ENCODE peak calls at places on chromosomes 1 and 21, in ten cellular contexts. One of them, this sample, is unnamed.

GRCh38 chr1:43165765-43166164 is 6.3 kb downstream of the EBNA1BP2 start:
- DNase-seq in psoas muscle: no peak
- DNase-seq in right cardiac atrium: no peak
- DNase-seq in CD8-positive, alpha-beta T cell: no peak
- DNase-seq in esophagus squamous epithelium: no peak
- DNase-seq in PC-3: no peak
- DNase-seq in endodermal cell: no peak
- DNase-seq in mucosa of descending colon: no peak
- DNase-seq in A549: no peak
- DNase-seq in transverse colon: no peak
- DNase-seq in this sample: no peak

GRCh38 chr1:65208577-65208976 is 60.6 kb downstream of the AK4 start:
- DNase-seq in transverse colon: no peak
- DNase-seq in endodermal cell: no peak
- DNase-seq in mucosa of descending colon: no peak
- DNase-seq in esophagus squamous epithelium: no peak
- DNase-seq in psoas muscle: no peak
- DNase-seq in A549: no peak
- DNase-seq in CD8-positive, alpha-beta T cell: no peak
- DNase-seq in PC-3: no peak
- DNase-seq in right cardiac atrium: no peak
- DNase-seq in this sample: no peak

GRCh38 chr21:34795152-34796141 is 126.7 kb downstream of the CLIC6 start:
- DNase-seq in CD8-positive, alpha-beta T cell: no peak
- DNase-seq in psoas muscle: peak; percentile 62
- DNase-seq in mucosa of descending colon: peak; percentile 57
- DNase-seq in esophagus squamous epithelium: no peak
- DNase-seq in A549: peak; percentile 28
- DNase-seq in PC-3: peak; percentile 92
- DNase-seq in right cardiac atrium: no peak
- DNase-seq in transverse colon: peak; percentile 67
- DNase-seq in endodermal cell: no peak
- DNase-seq in this sample: peak; percentile 65

GRCh38 chr1:57623791-57624538 is 200.1 kb upstream of the DAB1 start:
- DNase-seq in mucosa of descending colon: no peak
- DNase-seq in psoas muscle: no peak
- DNase-seq in transverse colon: no peak
- DNase-seq in right cardiac atrium: no peak
- DNase-seq in PC-3: no peak
- DNase-seq in esophagus squamous epithelium: no peak
- DNase-seq in CD8-positive, alpha-beta T cell: no peak
- DNase-seq in endodermal cell: peak; percentile 63
- DNase-seq in A549: no peak
- DNase-seq in this sample: no peak

GRCh38 chr1:93081716-93082115 is 2.6 kb downstream of the MTF2 start:
- DNase-seq in A549: no peak
- DNase-seq in endodermal cell: no peak
- DNase-seq in CD8-positive, alpha-beta T cell: no peak
- DNase-seq in PC-3: peak; percentile 55
- DNase-seq in esophagus squamous epithelium: no peak
- DNase-seq in right cardiac atrium: no peak
- DNase-seq in transverse colon: no peak
- DNase-seq in mucosa of descending colon: no peak
- DNase-seq in psoas muscle: no peak
- DNase-seq in this sample: no peak

GRCh38 chr1:23083714-23084480 is 64.6 kb downstream of the KDM1A start:
- DNase-seq in right cardiac atrium: peak; percentile 64
- DNase-seq in endodermal cell: no peak
- DNase-seq in mucosa of descending colon: no peak
- DNase-seq in psoas muscle: peak; percentile 70
- DNase-seq in A549: no peak
- DNase-seq in esophagus squamous epithelium: no peak
- DNase-seq in CD8-positive, alpha-beta T cell: no peak
- DNase-seq in transverse colon: no peak
- DNase-seq in PC-3: no peak
- DNase-seq in this sample: no peak

GRCh38 chr1:88394958-88395357 is 289.1 kb upstream of the PKN2 start:
- DNase-seq in endodermal cell: no peak
- DNase-seq in psoas muscle: no peak
- DNase-seq in right cardiac atrium: no peak
- DNase-seq in transverse colon: no peak
- DNase-seq in CD8-positive, alpha-beta T cell: no peak
- DNase-seq in PC-3: no peak
- DNase-seq in esophagus squamous epithelium: no peak
- DNase-seq in mucosa of descending colon: no peak
- DNase-seq in A549: no peak
- DNase-seq in this sample: no peak

GRCh38 chr1:24416666-24417391 is 1.2 kb downstream of the NIPAL3 start:
- DNase-seq in A549: no peak
- DNase-seq in CD8-positive, alpha-beta T cell: peak; percentile 35
- DNase-seq in transverse colon: peak; percentile 55
- DNase-seq in mucosa of descending colon: peak; percentile 52
- DNase-seq in endodermal cell: no peak
- DNase-seq in esophagus squamous epithelium: no peak
- DNase-seq in right cardiac atrium: no peak
- DNase-seq in psoas muscle: no peak
- DNase-seq in PC-3: peak; percentile 96
- DNase-seq in this sample: peak; percentile 60

GRCh38 chr1:10107985-10108663 is 75.4 kb downstream of the UBE4B start:
- DNase-seq in psoas muscle: no peak
- DNase-seq in esophagus squamous epithelium: no peak
- DNase-seq in transverse colon: no peak
- DNase-seq in endodermal cell: no peak
- DNase-seq in PC-3: peak; percentile 84
- DNase-seq in CD8-positive, alpha-beta T cell: no peak
- DNase-seq in right cardiac atrium: no peak
- DNase-seq in mucosa of descending colon: no peak
- DNase-seq in A549: no peak
- DNase-seq in this sample: no peak

GRCh38 chr1:91559838-91560514 is 59.3 kb downstream of the CDC7 start:
- DNase-seq in PC-3: peak; percentile 65
- DNase-seq in right cardiac atrium: no peak
- DNase-seq in esophagus squamous epithelium: no peak
- DNase-seq in A549: no peak
- DNase-seq in endodermal cell: no peak
- DNase-seq in CD8-positive, alpha-beta T cell: no peak
- DNase-seq in transverse colon: no peak
- DNase-seq in mucosa of descending colon: no peak
- DNase-seq in psoas muscle: no peak
- DNase-seq in this sample: no peak

DNA sequence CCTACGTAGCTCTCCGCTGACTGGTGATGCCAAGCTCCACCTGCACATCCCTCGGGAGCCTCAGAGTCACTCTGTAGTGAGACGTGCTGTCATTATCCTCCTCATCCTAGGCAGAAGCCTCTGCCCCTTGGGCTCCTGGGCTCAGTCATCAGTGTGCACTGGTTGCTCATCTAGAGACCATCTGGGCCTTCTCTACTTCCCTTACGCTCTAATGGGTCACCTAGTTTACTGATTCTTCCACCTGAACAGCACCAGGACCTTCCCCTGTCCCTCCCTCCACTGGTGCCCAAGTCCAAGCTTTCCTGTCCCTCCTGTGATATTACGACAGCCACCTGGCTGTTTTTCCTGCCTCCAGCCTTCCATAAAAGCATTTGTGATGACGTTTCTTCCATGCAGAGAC is 136.1 kb upstream of the ERRFI1 start:
- DNase-seq in psoas muscle: no peak
- DNase-seq in PC-3: no peak
- DNase-seq in CD8-positive, alpha-beta T cell: no peak
- DNase-seq in transverse colon: no peak
- DNase-seq in esophagus squamous epithelium: no peak
- DNase-seq in endodermal cell: no peak
- DNase-seq in A549: no peak
- DNase-seq in right cardiac atrium: no peak
- DNase-seq in mucosa of descending colon: no peak
- DNase-seq in this sample: no peak
- H3K4me3 ChIP-seq in psoas muscle: no peak overlapping the region
- H3K4me3 ChIP-seq in PC-3: no peak overlapping the region
- H3K4me3 ChIP-seq in CD8-positive, alpha-beta T cell: no peak overlapping the region
- H3K4me3 ChIP-seq in transverse colon: no peak overlapping the region
- H3K4me3 ChIP-seq in esophagus squamous epithelium: no peak overlapping the region
- H3K4me3 ChIP-seq in endodermal cell: no peak overlapping the region
- H3K4me3 ChIP-seq in A549: no peak overlapping the region
- H3K4me3 ChIP-seq in right cardiac atrium: no peak overlapping the region
- H3K4me3 ChIP-seq in mucosa of descending colon: no peak overlapping the region
- H3K4me3 ChIP-seq in this sample: no peak overlapping the region

DNA sequence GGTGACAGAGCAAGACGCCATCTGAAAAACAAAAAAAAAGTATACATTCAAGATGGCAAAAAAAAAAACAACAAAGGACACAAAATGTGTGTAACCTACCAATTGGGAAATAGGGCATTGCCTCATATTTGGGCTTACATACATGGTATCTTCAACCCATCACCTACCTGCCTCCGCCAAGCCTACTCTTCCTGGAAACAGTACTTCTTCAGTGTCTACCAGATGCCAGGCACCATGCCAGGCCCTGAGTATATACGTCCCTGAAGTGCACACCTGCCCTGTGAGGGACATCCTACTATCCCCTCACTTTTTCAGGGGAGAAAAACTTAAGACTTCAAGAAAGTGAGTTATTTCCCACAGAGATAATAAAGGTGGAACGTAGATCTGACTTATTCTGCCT is 160.2 kb downstream of the TOMM20 start:
- DNase-seq in PC-3: no peak
- DNase-seq in endodermal cell: no peak
- DNase-seq in CD8-positive, alpha-beta T cell: no peak
- DNase-seq in psoas muscle: no peak
- DNase-seq in A549: no peak
- DNase-seq in right cardiac atrium: no peak
- DNase-seq in esophagus squamous epithelium: no peak
- DNase-seq in mucosa of descending colon: no peak
- DNase-seq in transverse colon: no peak
- DNase-seq in this sample: no peak
- H3K4me1 ChIP-seq in PC-3: peaks cover 52% of the 10 kb centered on the region
- H3K4me1 ChIP-seq in endodermal cell: peaks cover 18% of the 10 kb centered on the region
- H3K4me1 ChIP-seq in CD8-positive, alpha-beta T cell: peaks cover 33% of the 10 kb centered on the region
- H3K4me1 ChIP-seq in psoas muscle: peaks cover 60% of the 10 kb centered on the region
- H3K4me1 ChIP-seq in A549: peaks cover 69% of the 10 kb centered on the region
- H3K4me1 ChIP-seq in right cardiac atrium: peaks cover 20% of the 10 kb centered on the region
- H3K4me1 ChIP-seq in esophagus squamous epithelium: peaks cover 30% of the 10 kb centered on the region
- H3K4me1 ChIP-seq in mucosa of descending colon: peaks cover 38% of the 10 kb centered on the region
- H3K4me1 ChIP-seq in transverse colon: peaks cover 63% of the 10 kb centered on the region
- H3K4me1 ChIP-seq in this sample: peaks cover 10% of the 10 kb centered on the region

GRCh38 chr1:67630438-67631045 is 54.5 kb upstream of the GADD45A start:
- DNase-seq in CD8-positive, alpha-beta T cell: no peak
- DNase-seq in PC-3: peak; percentile 69
- DNase-seq in A549: no peak
- DNase-seq in psoas muscle: no peak
- DNase-seq in right cardiac atrium: no peak
- DNase-seq in transverse colon: no peak
- DNase-seq in esophagus squamous epithelium: no peak
- DNase-seq in mucosa of descending colon: no peak
- DNase-seq in endodermal cell: no peak
- DNase-seq in this sample: no peak

GRCh38 chr1:67634396-67634935 is 50.5 kb upstream of the GADD45A start:
- DNase-seq in PC-3: no peak
- DNase-seq in esophagus squamous epithelium: no peak
- DNase-seq in transverse colon: no peak
- DNase-seq in endodermal cell: no peak
- DNase-seq in right cardiac atrium: no peak
- DNase-seq in CD8-positive, alpha-beta T cell: no peak
- DNase-seq in psoas muscle: no peak
- DNase-seq in mucosa of descending colon: no peak
- DNase-seq in A549: no peak
- DNase-seq in this sample: no peak

GRCh38 chr1:67632811-67633478 is 52.1 kb upstream of the GADD45A start:
- DNase-seq in A549: no peak
- DNase-seq in PC-3: no peak
- DNase-seq in right cardiac atrium: no peak
- DNase-seq in endodermal cell: peak; percentile 20
- DNase-seq in CD8-positive, alpha-beta T cell: no peak
- DNase-seq in transverse colon: no peak
- DNase-seq in psoas muscle: no peak
- DNase-seq in esophagus squamous epithelium: no peak
- DNase-seq in mucosa of descending colon: no peak
- DNase-seq in this sample: peak; percentile 50

GRCh38 chr1:67629370-67630075 is 55.5 kb upstream of the GADD45A start:
- DNase-seq in endodermal cell: no peak
- DNase-seq in transverse colon: no peak
- DNase-seq in A549: no peak
- DNase-seq in mucosa of descending colon: no peak
- DNase-seq in CD8-positive, alpha-beta T cell: no peak
- DNase-seq in psoas muscle: no peak
- DNase-seq in right cardiac atrium: no peak
- DNase-seq in PC-3: peak; percentile 66
- DNase-seq in esophagus squamous epithelium: no peak
- DNase-seq in this sample: no peak

GRCh38 chr1:67632356-67632755 is 52.6 kb upstream of the GADD45A start:
- DNase-seq in esophagus squamous epithelium: no peak
- DNase-seq in transverse colon: no peak
- DNase-seq in right cardiac atrium: no peak
- DNase-seq in mucosa of descending colon: no peak
- DNase-seq in PC-3: no peak
- DNase-seq in psoas muscle: no peak
- DNase-seq in endodermal cell: no peak
- DNase-seq in A549: no peak
- DNase-seq in CD8-positive, alpha-beta T cell: no peak
- DNase-seq in this sample: no peak
- H3K4me3 ChIP-seq in esophagus squamous epithelium: no peak overlapping the region
- H3K4me3 ChIP-seq in transverse colon: no peak overlapping the region
- H3K4me3 ChIP-seq in right cardiac atrium: no peak overlapping the region
- H3K4me3 ChIP-seq in mucosa of descending colon: no peak overlapping the region
- H3K4me3 ChIP-seq in PC-3: no peak overlapping the region
- H3K4me3 ChIP-seq in psoas muscle: no peak overlapping the region
- H3K4me3 ChIP-seq in endodermal cell: no peak overlapping the region
- H3K4me3 ChIP-seq in A549: no peak overlapping the region
- H3K4me3 ChIP-seq in CD8-positive, alpha-beta T cell: no peak overlapping the region
- H3K4me3 ChIP-seq in this sample: no peak overlapping the region

GRCh38 chr21:33236013-33236686 is 6.4 kb downstream of the IFNAR2 start:
- DNase-seq in endodermal cell: no peak
- DNase-seq in CD8-positive, alpha-beta T cell: no peak
- DNase-seq in right cardiac atrium: no peak
- DNase-seq in A549: no peak
- DNase-seq in psoas muscle: no peak
- DNase-seq in PC-3: no peak
- DNase-seq in mucosa of descending colon: no peak
- DNase-seq in esophagus squamous epithelium: no peak
- DNase-seq in transverse colon: no peak
- DNase-seq in this sample: no peak
- H3K4me1 ChIP-seq in endodermal cell: peaks cover 4% of the 10 kb centered on the region
- H3K4me1 ChIP-seq in CD8-positive, alpha-beta T cell: peaks cover 91% of the 10 kb centered on the region
- H3K4me1 ChIP-seq in right cardiac atrium: peaks cover 7% of the 10 kb centered on the region
- H3K4me1 ChIP-seq in A549: peaks cover 19% of the 10 kb centered on the region
- H3K4me1 ChIP-seq in psoas muscle: peaks cover 14% of the 10 kb centered on the region
- H3K4me1 ChIP-seq in PC-3: peaks cover 4% of the 10 kb centered on the region
- H3K4me1 ChIP-seq in mucosa of descending colon: peaks cover under 1% of the 10 kb centered on the region
- H3K4me1 ChIP-seq in esophagus squamous epithelium: no peaks in the 10 kb centered on the region
- H3K4me1 ChIP-seq in transverse colon: no peaks in the 10 kb centered on the region
- H3K4me1 ChIP-seq in this sample: no peaks in the 10 kb centered on the region